ENCODE peak calls at places on chromosomes 1 and 21, in six cellular contexts. E, D, Y, G, W and N are unnamed samples.

GRCh38 chr1:220748091-220748934 is at the start of gene MTARC2:
- DNase-seq in E (peak; percentile 88), D (peak; percentile 73), Y (peak; percentile 90), G (peak; percentile 87), W (peak; percentile 87), N (peak; percentile 84)

GRCh38 chr1:206704239-206704638 is 19.5 kb downstream of the MAPKAPK2 start:
- DNase-seq in E (no peak), D (no peak), Y (peak; percentile 44), G (no peak), W (no peak), N (no peak)

GRCh38 chr1:154961497-154962237 is at the start of gene PYGO2:
- DNase-seq in E (peak; percentile 95), D (peak; percentile 72), Y (peak; percentile 93), G (peak; percentile 92), W (peak; percentile 89), N (peak; percentile 62)

GRCh38 chr1:22314676-22315075 is 137.0 kb upstream of the ZBTB40 start:
- DNase-seq in E (no peak), D (no peak), Y (no peak), G (no peak), W (no peak), N (no peak)

GRCh38 chr21:41965447-41966340 is 11.9 kb upstream of the C2CD2 start:
- DNase-seq in E (no peak), D (no peak), Y (peak; percentile 53), G (no peak), W (no peak), N (no peak)

GRCh38 chr1:229148041-229148671 is 122.8 kb upstream of the RAB4A start:
- DNase-seq in E (no peak), D (no peak), Y (no peak), G (no peak), W (no peak), N (no peak)

GRCh38 chr1:227897704-227898438 is 49.9 kb downstream of the WNT9A start:
- DNase-seq in E (no peak), D (no peak), Y (peak; percentile 49), G (no peak), W (peak; percentile 38), N (no peak)

GRCh38 chr1:154325583-154326545 is 539 bp downstream of the ATP8B2 start:
- DNase-seq in E (peak; percentile 93), D (peak; percentile 89), Y (no peak), G (no peak), W (peak; percentile 73), N (peak; percentile 35)

GRCh38 chr1:161119379-161120061 is 1.6 kb downstream of the NIT1 start:
- DNase-seq in E (no peak), D (peak; percentile 75), Y (no peak), G (no peak), W (no peak), N (no peak)

GRCh38 chr1:64055310-64055709 is 148.1 kb upstream of the UBE2U start:
- DNase-seq in E (no peak), D (no peak), Y (no peak), G (no peak), W (no peak), N (peak; percentile 74)

GRCh38 chr21:15066231-15066577 is 1.4 kb upstream of the NRIP1 start:
- DNase-seq in E (no peak), D (peak; percentile 30), Y (no peak), G (no peak), W (no peak), N (no peak)

GRCh38 chr1:234941711-234942320 is 186.8 kb downstream of the TOMM20 start:
- DNase-seq in E (no peak), D (no peak), Y (no peak), G (no peak), W (peak; percentile 5), N (no peak)

GRCh38 chr1:48227165-48228013 is 4.9 kb downstream of the SLC5A9 start:
- DNase-seq in E (no peak), D (no peak), Y (no peak), G (no peak), W (no peak), N (no peak)

GRCh38 chr1:177780096-177780700 is 189.7 kb downstream of the SEC16B start:
- DNase-seq in E (no peak), D (peak; percentile 78), Y (no peak), G (no peak), W (no peak), N (peak; percentile 16)

DNA sequence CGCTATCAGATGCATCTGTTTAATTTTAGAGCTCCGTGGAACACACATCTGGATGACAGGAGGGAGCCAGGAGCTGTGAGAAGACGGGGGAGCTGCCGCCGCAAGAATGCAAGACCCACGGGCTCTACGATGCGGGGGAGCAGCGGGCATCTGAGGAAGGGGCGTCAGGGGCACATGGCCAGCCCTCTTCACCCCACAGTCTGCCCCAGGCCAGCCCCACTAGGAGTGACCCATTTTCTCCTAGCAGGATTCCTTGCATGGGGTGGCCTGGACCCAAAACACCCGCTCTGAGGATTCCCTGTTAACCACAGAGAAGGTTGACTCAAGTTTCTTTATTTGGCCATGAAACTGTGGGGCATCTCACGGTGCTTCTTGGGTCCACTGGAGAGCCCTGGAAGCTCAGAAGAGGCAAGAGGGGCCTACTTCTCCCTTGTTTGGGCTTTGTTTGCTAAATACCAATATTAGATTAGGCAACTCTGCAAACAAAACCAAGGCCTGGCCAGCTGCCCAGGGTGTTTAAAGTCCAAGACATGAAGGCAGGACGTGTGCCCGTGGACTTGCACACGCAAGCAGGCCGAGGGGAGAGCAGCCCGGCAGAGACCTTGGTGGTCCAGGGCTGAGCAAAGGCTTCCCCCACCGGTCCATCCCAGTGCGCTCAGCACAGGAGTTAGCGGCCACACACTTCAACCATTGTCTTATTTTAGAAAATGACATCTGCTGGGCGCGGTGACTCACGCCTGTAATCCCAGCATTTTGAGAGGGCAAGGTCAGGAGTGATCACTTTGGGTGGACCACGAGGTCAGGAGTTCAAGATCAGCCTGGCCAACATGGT is 89.8 kb downstream of the DHRS3 start:
- DNase-seq in E (peak; percentile 85), D (peak; percentile 87), Y (peak; percentile 92), G (no peak), W (peak; percentile 94), N (peak; percentile 71)
- H3K27ac ChIP-seq in E (no peak overlapping the region), D (no peak overlapping the region), Y (peak overlapping the region; percentile 69), G (no peak overlapping the region), W (peak overlapping the region; percentile 61), N (peak overlapping the region; percentile 18)

DNA sequence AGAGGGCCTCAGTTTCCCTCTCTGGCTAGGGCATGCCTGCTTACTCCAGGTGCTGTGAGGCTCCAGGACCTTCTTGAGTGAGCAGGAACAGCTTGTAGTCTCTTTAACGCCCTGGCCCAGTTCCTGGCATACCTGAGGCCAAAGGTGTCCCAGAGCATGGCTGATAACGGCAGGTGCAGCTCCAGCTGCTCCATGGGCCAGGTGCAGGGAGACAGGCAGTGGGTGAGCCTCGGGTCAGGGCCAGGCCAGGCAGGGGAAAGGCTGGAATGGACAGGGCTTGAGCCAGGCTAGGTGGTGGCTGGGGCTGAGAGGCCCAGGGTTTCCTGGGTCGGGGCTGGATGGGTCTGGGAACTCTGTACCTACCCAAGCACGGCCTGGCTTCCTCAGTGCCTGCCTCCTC is 18.3 kb downstream of the EDN2 start:
- DNase-seq in E (no peak), D (no peak), Y (no peak), G (no peak), W (no peak), N (no peak)
- H3K27ac ChIP-seq in E (no peak overlapping the region), D (no peak overlapping the region), Y (no peak overlapping the region), G (no peak overlapping the region), W (no peak overlapping the region), N (no peak overlapping the region)

GRCh38 chr1:169914534-169914933 is 20.8 kb upstream of the SCYL3 start:
- DNase-seq in E (no peak), D (peak; percentile 48), Y (no peak), G (no peak), W (no peak), N (no peak)
- H3K27ac ChIP-seq in E (no peak overlapping the region), D (no peak overlapping the region), Y (no peak overlapping the region), G (no peak overlapping the region), W (no peak overlapping the region), N (no peak overlapping the region)

GRCh38 chr1:914891-915280 is 8.8 kb upstream of the SAMD11 start:
- DNase-seq in E (peak; percentile 49), D (no peak), Y (peak; percentile 18), G (no peak), W (peak; percentile 29), N (no peak)
- H3K27ac ChIP-seq in E (no peak overlapping the region), D (no peak overlapping the region), Y (no peak overlapping the region), G (no peak overlapping the region), W (no peak overlapping the region), N (no peak overlapping the region)